ENCODE peak calls at places on chromosomes 16 and 17, in ten cellular contexts. V, R, F, I, K, Y, B, N, U and J are unnamed samples.

GRCh38 chr17:69450857-69451410 is 36.4 kb downstream of the MAP2K6 start:
- DNase-seq in V (no peak), R (no peak), F (no peak), I (peak; percentile 70), K (no peak), Y (no peak), B (no peak), N (no peak), U (no peak), J (no peak)

GRCh38 chr16:27766166-27766925 is 216.4 kb downstream of the KATNIP start:
- DNase-seq in V (no peak), R (no peak), F (no peak), I (no peak), K (no peak), Y (no peak), B (no peak), N (no peak), U (no peak), J (no peak)

GRCh38 chr16:7304932-7305331 is 27.7 kb upstream of the RBFOX1 start:
- DNase-seq in V (no peak), R (no peak), F (no peak), I (no peak), K (no peak), Y (no peak), B (no peak), N (no peak), U (no peak), J (no peak)

GRCh38 chr17:62601438-62601837 is 26.0 kb upstream of the MRC2 start:
- DNase-seq in V (no peak), R (no peak), F (no peak), I (no peak), K (peak; percentile 44), Y (no peak), B (no peak), N (no peak), U (no peak), J (no peak)

GRCh38 chr17:28712037-28712704 is 483 bp upstream of the PROCA1 start:
- DNase-seq in V (no peak), R (peak; percentile 19), F (peak; percentile 63), I (no peak), K (no peak), Y (peak; percentile 75), B (peak; percentile 83), N (peak; percentile 47), U (no peak), J (peak; percentile 57)

GRCh38 chr17:70796757-70797156 is 627.4 kb downstream of the KCNJ2 start:
- DNase-seq in V (no peak), R (no peak), F (no peak), I (peak; percentile 46), K (no peak), Y (no peak), B (no peak), N (no peak), U (no peak), J (no peak)

GRCh38 chr16:58511933-58512815 is 3.1 kb upstream of the SETD6 start:
- DNase-seq in V (peak; percentile 69), R (peak; percentile 80), F (peak; percentile 75), I (peak; percentile 44), K (peak; percentile 55), Y (no peak), B (peak; percentile 93), N (peak; percentile 77), U (peak; percentile 64), J (peak; percentile 76)

GRCh38 chr17:30600830-30601494 is 123.8 kb downstream of the GOSR1 start:
- DNase-seq in V (peak; percentile 18), R (no peak), F (no peak), I (peak; percentile 21), K (peak; percentile 34), Y (peak; percentile 54), B (peak; percentile 38), N (peak; percentile 22), U (peak; percentile 28), J (no peak)

GRCh38 chr17:66414528-66415175 is 112.2 kb downstream of the PRKCA start:
- DNase-seq in V (peak; percentile 93), R (no peak), F (no peak), I (no peak), K (no peak), Y (peak; percentile 35), B (no peak), N (no peak), U (no peak), J (no peak)

GRCh38 chr17:80360396-80360795 is 54.6 kb upstream of the ENDOV start:
- DNase-seq in V (no peak), R (no peak), F (no peak), I (no peak), K (no peak), Y (no peak), B (no peak), N (no peak), U (no peak), J (no peak)